ENCODE peak calls at places on chromosome 22, in seven cellular contexts. M is kidney tubule cell, O is MG63, Q is NCI-H1105, S is hippocampal formation, D is IMR-90, C is astrocyte of the spinal cord. V is an unnamed sample.

GRCh38 chr22:37639771-37640590 is 512 bp downstream of the SH3BP1 start:
- DNase-seq in D (no peak), S (no peak), C (no peak), Q (no peak), M (no peak), O (no peak), V (no peak)

GRCh38 chr22:45090364-45090960 is 73.3 kb upstream of the NUP50 start:
- DNase-seq in O (no peak), C (peak), Q (no peak), S (no peak), M (peak), D (peak), V (no peak)

GRCh38 chr22:20433686-20434241 is 3.9 kb downstream of the SCARF2 start:
- DNase-seq in O (no peak), S (no peak), D (no peak), M (no peak), C (no peak), Q (no peak), V (no peak)

GRCh38 chr22:39646614-39647210 is 76.2 kb downstream of the CACNA1I start:
- DNase-seq in Q (peak), O (no peak), D (no peak), S (no peak), M (no peak), C (no peak), V (no peak)

GRCh38 chr22:28398987-28399386 is 280.7 kb downstream of the TTC28 start:
- DNase-seq in S (no peak), O (no peak), C (no peak), M (no peak), Q (no peak), D (peak), V (no peak)

GRCh38 chr22:36921309-36922096 is 8.1 kb downstream of the CSF2RB start:
- DNase-seq in M (no peak), S (no peak), O (no peak), Q (no peak), C (no peak), D (no peak), V (no peak)

GRCh38 chr22:32991353-32992115 is 66.6 kb downstream of the SYN3 start:
- DNase-seq in C (no peak), O (no peak), S (no peak), Q (peak), D (no peak), M (no peak), V (no peak)

GRCh38 chr22:32539631-32540449 is 65.2 kb downstream of the FBXO7 start:
- DNase-seq in Q (no peak), C (no peak), M (peak), S (no peak), O (no peak), D (no peak), V (no peak)

GRCh38 chr22:30079952-30080533 is at the start of gene HORMAD2:
- DNase-seq in Q (no peak), C (peak), D (no peak), M (peak), O (no peak), S (no peak), V (no peak)

GRCh38 chr22:19061471-19062138 is 60.6 kb downstream of the DGCR2 start:
- DNase-seq in Q (no peak), C (no peak), S (no peak), D (no peak), M (no peak), O (no peak), V (no peak)

GRCh38 chr22:50219800-50220602 is 19.2 kb downstream of the SELENOO start:
- DNase-seq in C (no peak), O (no peak), Q (no peak), D (no peak), M (no peak), S (no peak), V (no peak)

GRCh38 chr22:19713228-19713627 is 1.1 kb upstream of the SEPTIN5 start:
- DNase-seq in S (no peak), Q (no peak), O (no peak), M (no peak), C (no peak), D (no peak), V (no peak)

GRCh38 chr22:41050873-41051272 is 41.5 kb upstream of the EP300 start:
- DNase-seq in M (no peak), Q (no peak), D (no peak), S (no peak), C (no peak), O (no peak), V (no peak)

GRCh38 chr22:49021097-49021925 is 806.4 kb downstream of the BRD1 start:
- DNase-seq in O (no peak), C (no peak), M (no peak), S (no peak), Q (no peak), D (no peak), V (no peak)

GRCh38 chr22:45612451-45612901 is 59.2 kb upstream of the ATXN10 start:
- DNase-seq in C (peak), S (no peak), Q (no peak), O (peak), M (peak), D (peak), V (peak)

GRCh38 chr22:37343343-37343742 is 61.0 kb downstream of the CYTH4 start:
- DNase-seq in C (no peak), O (peak), Q (no peak), M (no peak), S (no peak), D (no peak), V (no peak)

GRCh38 chr22:24506802-24507438 is 11.8 kb downstream of the UPB1 start:
- DNase-seq in Q (peak), D (peak), C (no peak), O (no peak), S (no peak), M (no peak), V (no peak)

GRCh38 chr22:50067244-50067643 is 9.1 kb upstream of the TTLL8 start:
- DNase-seq in C (no peak), O (no peak), D (no peak), M (no peak), S (no peak), Q (no peak), V (no peak)

GRCh38 chr22:20464096-20464614 is 26.5 kb upstream of the SCARF2 start:
- DNase-seq in C (no peak), O (no peak), Q (no peak), D (no peak), M (no peak), S (no peak), V (peak)

GRCh38 chr22:49545606-49546005 is 282.1 kb downstream of the BRD1 start:
- DNase-seq in O (no peak), C (no peak), M (no peak), S (no peak), Q (no peak), D (no peak), V (no peak)

GRCh38 chr22:23833911-23834317 is 4.9 kb downstream of the DERL3 start:
- DNase-seq in O (no peak), C (no peak), M (no peak), Q (no peak), D (no peak), S (no peak), V (no peak)

GRCh38 chr22:50218153-50218995 is 17.6 kb downstream of the SELENOO start:
- DNase-seq in D (no peak), S (no peak), M (no peak), C (no peak), Q (no peak), O (no peak), V (no peak)

GRCh38 chr22:36430863-36431262 is 43.1 kb upstream of the MYH9 start:
- DNase-seq in Q (no peak), M (no peak), D (peak), O (no peak), S (no peak), C (no peak), V (no peak)

GRCh38 chr22:17890245-17890671 is 116.0 kb upstream of the BID start:
- DNase-seq in S (no peak), D (peak), M (peak), Q (no peak), O (no peak), C (no peak), V (no peak)

GRCh38 chr22:25347752-25348102 is 128.3 kb downstream of the CRYBB2 start:
- DNase-seq in C (no peak), S (no peak), O (no peak), Q (no peak), D (peak), M (no peak), V (no peak)

GRCh38 chr22:20014526-20015186 is 2.0 kb downstream of the ARVCF start:
- DNase-seq in Q (no peak), D (no peak), M (no peak), O (no peak), S (no peak), C (no peak), V (no peak)

GRCh38 chr22:29478326-29479276 is 1.4 kb upstream of the NEFH start:
- DNase-seq in C (no peak), M (no peak), Q (no peak), S (no peak), O (no peak), D (no peak), V (peak)

GRCh38 chr22:22753526-22754267 is 109.3 kb downstream of the GGTLC2 start:
- DNase-seq in O (peak), Q (peak), M (peak), C (peak), S (peak), D (peak), V (peak)

GRCh38 chr22:39318507-39319283 is 728 bp downstream of the RPL3 start:
- DNase-seq in S (no peak), M (peak), C (no peak), Q (no peak), O (peak), D (no peak), V (peak)

GRCh38 chr22:36048911-36049677 is 20.5 kb upstream of the RBFOX2 start:
- DNase-seq in C (no peak), Q (no peak), S (no peak), D (peak), M (peak), O (peak), V (no peak)

V was measured in activated T-helper 1 cell treated with anti-CD3 and anti-CD28 coated beads, Interleukin-12 subunit alpha, Interleukin-12 subunit beta, Interleukin-2, Interleukin-4 antibody, amounts not matched to agents 30 ng/mL and 10 ng/mL and 1 ng/mL, durations not matched to agents 14 hours and 24 hours and 36 hours.